ENCODE peak calls at places on chromosomes 7 and 10, in eight cellular contexts. O is nucleus accumbens, V is HFFc6, G is right cardiac atrium, U is ecto neural progenitor cell, N is iris pigment epithelial cell, E is activated T-helper 1 cell treated with Interleukin-2 at 50 U/mL for 16 hours, T is dorsolateral prefrontal cortex. Z is an unnamed sample.

GRCh38 chr7:116438274-116438673 is 61.3 kb upstream of the CAV2 start:
- DNase-seq in V (peak; percentile 32), T (no peak), U (no peak), N (peak; percentile 40), G (no peak), E (no peak), O (no peak), Z (peak; percentile 30)

GRCh38 chr10:126736737-126737136 is 66.2 kb upstream of the C10orf90 start:
- DNase-seq in U (no peak), E (no peak), O (no peak), G (no peak), N (no peak), T (no peak), V (no peak), Z (peak; percentile 60)

GRCh38 chr10:88318803-88319202 is 264.3 kb downstream of the RNLS start:
- DNase-seq in G (no peak), U (no peak), V (no peak), E (no peak), T (no peak), N (peak; percentile 2), O (no peak), Z (no peak)

GRCh38 chr7:55071411-55072188 is 52.8 kb downstream of the EGFR start:
- DNase-seq in O (no peak), T (no peak), E (no peak), V (no peak), N (no peak), U (no peak), G (no peak), Z (no peak)

GRCh38 chr10:102963237-102963886 is 45.3 kb downstream of the CNNM2 start:
- DNase-seq in N (no peak), T (no peak), O (no peak), G (no peak), E (no peak), V (peak; percentile 11), U (no peak), Z (no peak)

GRCh38 chr10:30043476-30044270 is 15.7 kb downstream of the JCAD start:
- DNase-seq in U (no peak), O (no peak), T (no peak), V (no peak), E (no peak), N (no peak), G (no peak), Z (no peak)

GRCh38 chr10:36341466-36341865 is 699.4 kb upstream of the FZD8 start:
- DNase-seq in E (no peak), O (no peak), G (no peak), V (no peak), T (no peak), N (peak; percentile 30), U (no peak), Z (no peak)

GRCh38 chr10:83199357-83199756 is 940.0 kb upstream of the GHITM start:
- DNase-seq in O (no peak), G (no peak), N (no peak), T (no peak), U (no peak), V (no peak), E (no peak), Z (no peak)

GRCh38 chr10:61903184-61903990 is 1.9 kb downstream of the ARID5B start:
- DNase-seq in T (peak; percentile 30), U (peak; percentile 65), O (peak; percentile 70), E (peak; percentile 41), N (peak; percentile 70), G (peak; percentile 46), V (peak; percentile 36), Z (peak; percentile 59)

Z was measured in osteoblast.